ENCODE peak calls at places on chromosomes 1 and 21, in five cellular contexts. L is cardiac fibroblast; I is upper lobe of right lung; F is activated CD8-positive, alpha-beta T cell treated with anti-CD3 and anti-CD28 coated beads for 36 hours; G is fibroblast of mammary gland. J is an unnamed sample.

GRCh38 chr1:202844935-202845334 is 34.2 kb downstream of the PCAT6 start:
- DNase-seq in L (peak), I (no peak), F (no peak), G (no peak), J (no peak)

GRCh38 chr1:219741011-219741859 is 128.3 kb upstream of the ZC3H11B start:
- DNase-seq in L (no peak), I (no peak), F (no peak), G (no peak), J (no peak)

GRCh38 chr1:100322436-100323211 is 29.7 kb upstream of the CDC14A start:
- DNase-seq in L (peak), I (no peak), F (no peak), G (peak), J (no peak)

GRCh38 chr1:201850053-201850397 is 21.1 kb downstream of the IPO9 start:
- DNase-seq in L (peak), I (no peak), F (no peak), G (peak), J (no peak)

GRCh38 chr1:116574581-116575291 is 3.9 kb upstream of the CD58 start:
- DNase-seq in L (peak), I (no peak), F (peak), G (peak), J (peak)

GRCh38 chr21:45129231-45129923 is 55.0 kb downstream of the ADARB1 start:
- DNase-seq in L (peak), I (no peak), F (no peak), G (peak), J (no peak)

GRCh38 chr1:205247130-205247921 is 19.6 kb downstream of the TMCC2 start:
- DNase-seq in L (peak), I (peak), F (peak), G (no peak), J (no peak)

GRCh38 chr1:63255153-63255552 is 67.2 kb upstream of the FOXD3 start:
- DNase-seq in L (peak), I (no peak), F (no peak), G (peak), J (no peak)

GRCh38 chr1:41898191-41898713 is 20.5 kb downstream of the HIVEP3 start:
- DNase-seq in L (peak), I (no peak), F (peak), G (peak), J (no peak)

GRCh38 chr21:26883768-26884167 is 38.6 kb upstream of the ADAMTS1 start:
- DNase-seq in L (peak), I (no peak), F (no peak), G (peak), J (no peak)

GRCh38 chr1:157700711-157701110 is at the start of gene FCRL3:
- DNase-seq in L (no peak), I (no peak), F (no peak), G (no peak), J (no peak)

GRCh38 chr1:52139817-52140540 is 1.9 kb upstream of the ZFYVE9 start:
- DNase-seq in L (peak), I (no peak), F (peak), G (peak), J (peak)

GRCh38 chr21:33492571-33492970 is 1.1 kb upstream of the DNAJC28 start:
- DNase-seq in L (peak), I (no peak), F (no peak), G (peak), J (no peak)

GRCh38 chr21:45102391-45102932 is 28.1 kb downstream of the ADARB1 start:
- DNase-seq in L (peak), I (no peak), F (no peak), G (peak), J (no peak)

GRCh38 chr1:196324345-196324744 is 283.9 kb downstream of the KCNT2 start:
- DNase-seq in L (no peak), I (no peak), F (no peak), G (peak), J (no peak)

GRCh38 chr1:198417041-198417440 is 123.4 kb downstream of the ATP6V1G3 start:
- DNase-seq in L (no peak), I (no peak), F (no peak), G (peak), J (no peak)

GRCh38 chr1:154512760-154513159 is 10.5 kb upstream of the SHE start:
- DNase-seq in L (no peak), I (no peak), F (no peak), G (no peak), J (no peak)

GRCh38 chr1:53627031-53627430 is 111.9 kb downstream of the GLIS1 start:
- DNase-seq in L (no peak), I (no peak), F (no peak), G (no peak), J (no peak)

GRCh38 chr1:40396420-40396819 is 22.9 kb downstream of the SMAP2 start:
- DNase-seq in L (no peak), I (no peak), F (no peak), G (no peak), J (no peak)

GRCh38 chr1:226814751-226815496 is 55.5 kb upstream of the PSEN2 start:
- DNase-seq in L (peak), I (peak), F (no peak), G (peak), J (no peak)

GRCh38 chr1:198118136-198118535 is 38.7 kb upstream of the NEK7 start:
- DNase-seq in L (peak), I (no peak), F (no peak), G (peak), J (no peak)

GRCh38 chr1:53592521-53592982 is 133.4 kb downstream of the DMRTB1 start:
- DNase-seq in L (peak), I (peak), F (no peak), G (peak), J (no peak)

GRCh38 chr1:232554431-232554830 is 75.5 kb downstream of the SIPA1L2 start:
- DNase-seq in L (no peak), I (no peak), F (no peak), G (no peak), J (no peak)

GRCh38 chr1:71706030-71706671 is 576.2 kb downstream of the NEGR1 start:
- DNase-seq in L (no peak), I (no peak), F (no peak), G (no peak), J (no peak)

GRCh38 chr1:28365864-28366263 is 3.7 kb upstream of the PHACTR4 start:
- DNase-seq in L (no peak), I (peak), F (no peak), G (no peak), J (no peak)

GRCh38 chr1:31934706-31935629 is 3.2 kb downstream of the PTP4A2 start:
- DNase-seq in L (peak), I (no peak), F (peak), G (peak), J (no peak)

GRCh38 chr1:205504311-205505075 is at the start of gene CDK18:
- DNase-seq in L (peak), I (peak), F (peak), G (no peak), J (peak)

GRCh38 chr1:200625381-200625824 is 4.9 kb upstream of the KIF14 start:
- DNase-seq in L (peak), I (no peak), F (no peak), G (peak), J (peak)

GRCh38 chr1:223189903-223190724 is 47.1 kb upstream of the TLR5 start:
- DNase-seq in L (no peak), I (no peak), F (peak), G (peak), J (peak)

GRCh38 chr1:29991025-29991424 is 732.4 kb downstream of the MATN1 start:
- DNase-seq in L (no peak), I (no peak), F (no peak), G (no peak), J (no peak)

GRCh38 chr1:177340601-177341067 is 169.9 kb downstream of the BRINP2 start:
- DNase-seq in L (no peak), I (no peak), F (no peak), G (peak), J (no peak)

GRCh38 chr1:18121072-18121820 is 13.6 kb downstream of the IGSF21 start:
- DNase-seq in L (no peak), I (no peak), F (no peak), G (no peak), J (no peak)

GRCh38 chr1:193339396-193339795 is 153.0 kb upstream of the B3GALT2 start:
- DNase-seq in L (no peak), I (no peak), F (no peak), G (no peak), J (no peak)

GRCh38 chr1:24551910-24552571 is 3.8 kb upstream of the NCMAP start:
- DNase-seq in L (peak), I (peak), F (no peak), G (no peak), J (no peak)

GRCh38 chr1:168913711-168914463 is 184.9 kb upstream of the DPT start:
- DNase-seq in L (no peak), I (no peak), F (no peak), G (no peak), J (no peak)

GRCh38 chr1:16026723-16027484 is 5.1 kb downstream of the CLCNKA start:
- DNase-seq in L (peak), I (no peak), F (peak), G (no peak), J (no peak)

GRCh38 chr1:179121159-179121938 is 39.5 kb downstream of the TOR3A start:
- DNase-seq in L (peak), I (no peak), F (peak), G (peak), J (peak)

DNA sequence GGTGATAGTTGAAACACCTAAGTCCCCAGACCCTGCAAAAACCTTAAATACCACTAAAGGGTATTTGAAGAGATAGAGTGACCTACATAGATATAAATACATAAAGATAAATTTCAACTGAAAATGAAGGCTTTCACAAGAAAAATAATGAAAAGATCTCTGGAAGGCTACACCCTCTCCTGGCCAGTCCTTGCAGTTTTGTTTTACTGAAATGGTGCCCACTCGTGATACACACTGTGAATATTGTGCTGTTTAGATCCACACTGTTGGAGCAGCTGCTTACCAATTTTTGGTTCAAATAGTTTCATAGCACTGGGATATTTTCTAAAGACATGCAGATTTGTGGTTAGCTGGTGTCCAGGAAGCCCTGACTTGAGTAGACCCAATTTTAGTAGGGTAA is 31.5 kb upstream of the RNF187 start:
- DNase-seq in L (peak), I (no peak), F (no peak), G (peak), J (no peak)
- TF ChIP-seq CTCF in L (peak), I (no peak), F (no peak), G (peak), J (peak)

GRCh38 chr21:38667466-38667865 is 138.3 kb upstream of the ETS2 start:
- DNase-seq in L (no peak), I (no peak), F (no peak), G (no peak), J (no peak)

GRCh38 chr21:38668067-38668466 is 137.7 kb upstream of the ETS2 start:
- DNase-seq in L (no peak), I (no peak), F (no peak), G (no peak), J (no peak)

GRCh38 chr21:38668501-38668900 is 137.2 kb upstream of the ETS2 start:
- DNase-seq in L (no peak), I (no peak), F (no peak), G (no peak), J (no peak)

GRCh38 chr21:38671716-38672115 is 134.0 kb upstream of the ETS2 start:
- DNase-seq in L (peak), I (no peak), F (no peak), G (no peak), J (no peak)

DNA sequence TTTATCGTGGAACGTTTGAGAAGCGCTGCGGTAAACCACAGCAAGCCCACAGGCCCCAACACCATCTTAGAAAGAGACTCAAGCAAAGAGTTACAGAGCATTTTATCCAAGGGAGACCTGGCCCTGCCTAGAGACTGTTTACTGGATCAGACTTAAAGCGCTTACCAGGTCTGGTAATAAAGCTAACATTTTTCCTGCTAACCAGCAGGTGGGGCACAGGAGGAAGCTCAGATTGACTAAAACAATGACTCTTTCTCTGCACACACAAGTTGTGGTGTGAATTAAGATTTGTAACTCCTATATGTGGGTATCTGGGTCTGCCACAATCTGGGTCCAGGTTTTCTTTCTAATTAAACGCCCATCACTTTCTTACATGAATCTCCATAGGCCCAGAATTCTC is 136.5 kb upstream of the ETS2 start:
- DNase-seq in L (peak), I (no peak), F (no peak), G (peak), J (no peak)
- TF ChIP-seq CTCF in L (peak), I (peak), F (no peak), G (peak), J (peak)

GRCh38 chr1:209805341-209805781 is 581 bp downstream of the IRF6 start:
- DNase-seq in L (no peak), I (peak), F (no peak), G (no peak), J (no peak)
- TF ChIP-seq CTCF in L (no peak), I (no peak), F (no peak), G (no peak), J (no peak)

GRCh38 chr1:237681210-237681609 is 209.5 kb downstream of the ZP4 start:
- DNase-seq in L (no peak), I (no peak), F (no peak), G (no peak), J (no peak)

GRCh38 chr1:237672748-237673147 is 218.0 kb downstream of the ZP4 start:
- DNase-seq in L (peak), I (no peak), F (no peak), G (no peak), J (no peak)

GRCh38 chr1:237679687-237680086 is 211.0 kb downstream of the ZP4 start:
- DNase-seq in L (no peak), I (no peak), F (no peak), G (no peak), J (no peak)

DNA sequence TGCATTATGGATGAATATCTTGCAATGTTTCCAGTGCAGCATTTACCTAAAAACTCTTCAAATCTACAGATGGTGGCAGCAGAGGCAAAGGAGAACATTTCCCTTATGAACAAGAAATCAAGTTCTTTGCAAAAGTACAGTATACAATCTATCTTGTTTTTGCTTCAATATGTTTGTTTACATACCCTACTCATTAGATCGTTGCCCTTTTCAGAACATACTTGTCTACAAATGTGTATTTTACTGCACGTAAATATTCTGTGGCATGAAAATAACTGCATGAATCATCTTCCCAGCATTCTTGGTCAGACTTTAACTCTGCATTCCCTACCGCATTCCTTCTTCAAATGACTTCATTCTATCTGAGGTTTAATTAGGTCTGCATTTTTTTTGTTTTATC is 212.7 kb downstream of the ZP4 start:
- DNase-seq in L (peak), I (no peak), F (no peak), G (peak), J (no peak)
- TF ChIP-seq CTCF in L (no peak), I (no peak), F (no peak), G (peak), J (no peak)

GRCh38 chr1:184462990-184463389 is 76.2 kb downstream of the C1orf21 start:
- DNase-seq in L (no peak), I (no peak), F (no peak), G (no peak), J (no peak)

GRCh38 chr1:184464757-184465156 is 77.9 kb downstream of the C1orf21 start:
- DNase-seq in L (no peak), I (no peak), F (no peak), G (no peak), J (no peak)

GRCh38 chr1:184467295-184467694 is 80.5 kb downstream of the C1orf21 start:
- DNase-seq in L (no peak), I (no peak), F (no peak), G (no peak), J (no peak)

GRCh38 chr1:184463680-184464079 is 76.9 kb downstream of the C1orf21 start:
- DNase-seq in L (no peak), I (no peak), F (no peak), G (no peak), J (no peak)

GRCh38 chr1:184465489-184466146 is 78.8 kb downstream of the C1orf21 start:
- DNase-seq in L (peak), I (no peak), F (no peak), G (peak), J (no peak)
- TF ChIP-seq CTCF in L (no peak), I (no peak), F (no peak), G (no peak), J (no peak)

GRCh38 chr1:81492628-81493027 is 308.1 kb upstream of the ADGRL2 start:
- DNase-seq in L (no peak), I (no peak), F (no peak), G (no peak), J (no peak)

GRCh38 chr1:81499487-81499886 is 301.2 kb upstream of the ADGRL2 start:
- DNase-seq in L (no peak), I (no peak), F (no peak), G (no peak), J (no peak)

GRCh38 chr1:81493102-81493864 is 307.5 kb upstream of the ADGRL2 start:
- DNase-seq in L (peak), I (no peak), F (no peak), G (no peak), J (no peak)

DNA sequence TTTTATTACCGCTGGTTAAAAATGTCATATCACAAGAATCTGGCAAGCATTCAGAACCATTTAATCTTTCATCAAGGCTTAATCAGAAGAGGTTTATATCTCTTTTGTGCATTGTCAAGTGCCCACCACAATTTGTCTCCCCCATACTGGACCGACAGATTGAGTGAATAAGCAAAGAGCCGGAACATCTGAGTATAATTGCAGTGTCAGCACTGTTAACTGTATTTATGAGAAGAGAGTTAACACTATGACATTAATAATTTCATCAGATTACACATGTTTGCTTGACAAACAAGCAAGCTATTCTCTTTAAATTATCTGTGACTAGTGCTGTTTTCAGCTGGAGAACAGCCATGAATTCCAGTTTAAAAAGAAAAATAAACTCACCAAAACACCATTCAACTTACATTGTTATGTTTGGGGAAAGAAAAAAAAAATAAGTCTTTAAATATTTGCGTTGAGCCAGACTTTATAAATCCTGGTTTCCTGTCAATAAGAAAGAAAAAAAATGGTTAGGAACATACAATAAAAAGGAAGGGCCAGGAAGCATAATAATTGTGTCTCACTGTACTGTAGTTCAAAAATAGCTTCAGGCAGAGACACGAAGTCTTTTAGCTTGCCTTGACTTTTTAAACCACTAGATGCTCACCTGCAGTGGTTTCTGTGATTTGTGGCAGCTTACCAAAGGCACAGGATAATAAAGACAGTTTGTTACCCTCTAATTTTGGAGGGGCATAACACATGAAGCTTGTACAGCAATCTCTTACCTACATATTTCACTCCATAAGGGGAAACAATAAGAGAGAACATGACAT is 302.2 kb upstream of the ADGRL2 start:
- DNase-seq in L (no peak), I (no peak), F (no peak), G (no peak), J (no peak)
- TF ChIP-seq CTCF in L (no peak), I (no peak), F (no peak), G (no peak), J (no peak)

GRCh38 chr1:215824245-215824644 is 257.1 kb downstream of the KCTD3 start:
- DNase-seq in L (peak), I (no peak), F (no peak), G (peak), J (no peak)
- TF ChIP-seq CTCF in L (peak), I (no peak), F (no peak), G (peak), J (peak)

GRCh38 chr1:115160728-115161127 is 71.4 kb upstream of the TSPAN2 start:
- DNase-seq in L (peak), I (no peak), F (no peak), G (peak), J (no peak)
- TF ChIP-seq CTCF in L (no peak), I (no peak), F (no peak), G (no peak), J (no peak)

J was measured in GM13977.